ENCODE peak calls at places on chromosomes 13 and 19, in five cellular contexts. K, Y, U, Z and A are unnamed samples.

GRCh38 chr13:36549771-36550170 is 117.5 kb downstream of the CCNA1 start:
- DNase-seq in U (peak; percentile 15), Z (no peak), Y (peak; percentile 33), K (peak; percentile 35), A (no peak)

GRCh38 chr13:77779461-77780272 is 82.2 kb downstream of the SLAIN1 start:
- DNase-seq in U (peak; percentile 33), K (peak; percentile 31), Z (no peak), Y (peak; percentile 10), A (no peak)

GRCh38 chr13:111893607-111894443 is 173.1 kb upstream of the SOX1 start:
- DNase-seq in Z (no peak), U (peak; percentile 45), K (no peak), Y (no peak), A (no peak)

GRCh38 chr13:37701972-37702371 is 103.4 kb upstream of the POSTN start:
- DNase-seq in Y (no peak), U (no peak), Z (no peak), K (no peak), A (peak; percentile 19)

GRCh38 chr19:48102870-48103751 is 7.5 kb downstream of the PLA2G4C start:
- DNase-seq in Z (no peak), Y (peak; percentile 61), U (peak; percentile 56), K (no peak), A (no peak)

GRCh38 chr13:32737111-32737571 is 150.9 kb downstream of the PDS5B start:
- DNase-seq in U (no peak), K (no peak), Y (no peak), Z (no peak), A (no peak)

GRCh38 chr13:23159587-23160240 is 21.1 kb upstream of the SGCG start:
- DNase-seq in Y (no peak), Z (no peak), U (no peak), K (no peak), A (no peak)

GRCh38 chr19:3958836-3959765 is 11.8 kb downstream of the DAPK3 start:
- DNase-seq in U (no peak), Z (no peak), Y (no peak), K (peak; percentile 10), A (no peak)

GRCh38 chr13:22625691-22626090 is 555.1 kb upstream of the SGCG start:
- DNase-seq in U (no peak), Y (no peak), K (no peak), Z (no peak), A (no peak)

GRCh38 chr19:40380199-40381037 is 9.6 kb downstream of the HIPK4 start:
- DNase-seq in Y (no peak), K (no peak), U (no peak), Z (no peak), A (no peak)

GRCh38 chr19:15421726-15422260 is 3.0 kb upstream of the AKAP8L start:
- DNase-seq in K (peak; percentile 72), Z (peak; percentile 70), Y (no peak), U (no peak), A (no peak)
- H3K27ac ChIP-seq in K (peak overlapping the region; percentile 37), Z (peak overlapping the region; percentile 65), Y (no peak overlapping the region), U (no peak overlapping the region), A (no peak overlapping the region)

DNA sequence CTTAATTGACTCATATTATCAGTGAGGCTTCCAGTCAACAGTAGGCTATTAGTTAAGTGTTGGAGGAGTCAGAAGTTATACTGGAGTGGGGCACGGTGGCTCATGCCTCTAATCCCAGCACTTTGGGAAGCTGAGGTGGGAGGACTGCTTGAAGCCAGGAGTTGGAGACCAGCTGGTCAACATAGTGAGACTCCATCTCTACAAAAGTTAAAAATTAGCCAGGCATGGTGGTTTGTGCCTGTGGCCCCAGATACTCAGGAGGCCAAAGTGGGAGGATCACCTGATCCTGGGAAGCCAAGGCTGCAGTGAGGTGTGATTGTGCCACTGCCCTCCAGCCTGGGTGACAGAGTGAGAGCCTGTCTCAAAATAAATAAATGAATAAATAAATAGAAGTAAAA is 53.2 kb downstream of the COMP start:
- DNase-seq in Y (peak; percentile 55), U (no peak), K (no peak), Z (no peak), A (no peak)
- H3K27ac ChIP-seq in Y (peak overlapping the region; percentile 93), U (no peak overlapping the region), K (no peak overlapping the region), Z (no peak overlapping the region), A (no peak overlapping the region)

GRCh38 chr19:2613507-2614295 is 88.8 kb downstream of the GNG7 start:
- DNase-seq in Z (no peak), Y (peak; percentile 26), U (no peak), K (no peak), A (no peak)
- H3K27ac ChIP-seq in Z (no peak overlapping the region), Y (no peak overlapping the region), U (no peak overlapping the region), K (no peak overlapping the region), A (no peak overlapping the region)

GRCh38 chr13:98273067-98273823 is 96.2 kb upstream of the RNF113B start:
- DNase-seq in Z (no peak), U (no peak), Y (no peak), K (no peak), A (no peak)
- H3K27ac ChIP-seq in Z (no peak overlapping the region), U (peak overlapping the region; percentile 70), Y (peak overlapping the region; percentile 6), K (no peak overlapping the region), A (no peak overlapping the region)

DNA sequence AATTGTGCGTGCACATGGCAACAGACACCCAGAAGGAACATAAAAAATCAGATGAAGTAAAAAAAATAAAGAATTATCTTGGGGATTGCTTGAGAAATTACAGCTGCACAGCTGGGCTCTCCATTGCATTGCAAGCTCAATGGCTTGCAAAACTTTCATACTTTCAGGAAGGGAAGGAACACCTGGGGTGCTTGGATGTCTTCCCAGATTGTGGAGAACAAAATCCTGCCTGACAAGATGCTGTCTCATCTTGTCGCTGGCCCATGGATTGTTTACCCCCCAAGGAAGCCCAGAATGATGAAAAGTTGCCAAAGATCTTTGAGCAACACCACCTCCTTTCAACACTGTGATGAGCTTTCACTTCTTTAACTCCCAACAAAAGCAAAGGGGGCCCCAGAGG is 11.0 kb upstream of the CASP14 start:
- DNase-seq in Z (no peak), Y (no peak), K (no peak), U (no peak), A (peak; percentile 16)
- H3K27ac ChIP-seq in Z (no peak overlapping the region), Y (no peak overlapping the region), K (no peak overlapping the region), U (no peak overlapping the region), A (no peak overlapping the region)

GRCh38 chr13:109873351-109874123 is 87.2 kb upstream of the IRS2 start:
- DNase-seq in U (no peak), Z (no peak), K (no peak), Y (no peak), A (no peak)
- H3K27ac ChIP-seq in U (no peak overlapping the region), Z (no peak overlapping the region), K (no peak overlapping the region), Y (no peak overlapping the region), A (no peak overlapping the region)

DNA sequence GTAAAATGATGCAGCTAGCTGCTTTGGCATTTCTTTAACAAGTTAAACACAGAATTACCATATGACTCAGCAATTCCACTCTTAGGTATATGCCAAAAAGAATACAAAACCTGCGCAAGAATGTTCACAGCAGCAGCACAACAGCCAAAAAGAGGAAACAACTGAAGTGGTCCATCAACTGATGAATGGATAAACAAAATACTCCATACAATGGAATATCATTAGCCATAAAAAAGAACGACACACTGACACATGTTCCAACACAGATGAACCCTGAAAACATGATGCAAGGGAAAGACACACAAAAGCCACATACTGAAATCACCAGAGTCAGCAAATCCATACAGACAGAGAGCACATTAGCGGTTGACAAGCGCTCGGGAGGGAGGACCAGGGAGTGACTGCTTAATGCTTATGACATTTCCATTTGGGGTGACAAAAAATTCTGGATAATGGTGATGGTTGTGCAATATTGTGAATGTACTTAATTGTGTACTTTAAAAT is 3.0 kb downstream of the PCID2 start:
- DNase-seq in U (no peak), K (no peak), Z (no peak), Y (no peak), A (no peak)
- H3K27ac ChIP-seq in U (no peak overlapping the region), K (no peak overlapping the region), Z (no peak overlapping the region), Y (no peak overlapping the region), A (no peak overlapping the region)

GRCh38 chr13:109026266-109026665 is 396.9 kb downstream of the MYO16 start:
- DNase-seq in Y (no peak), K (no peak), U (no peak), Z (no peak), A (no peak)

GRCh38 chr13:109028626-109029025 is 399.2 kb downstream of the MYO16 start:
- DNase-seq in Z (no peak), U (no peak), Y (no peak), K (no peak), A (no peak)
- H3K27ac ChIP-seq in Z (no peak overlapping the region), U (no peak overlapping the region), Y (no peak overlapping the region), K (no peak overlapping the region), A (no peak overlapping the region)

GRCh38 chr19:19062454-19063182 is 1.2 kb upstream of the SLC25A42 start:
- DNase-seq in Z (no peak), K (no peak), Y (no peak), U (no peak), A (no peak)
- H3K27ac ChIP-seq in Z (peak overlapping the region; percentile 72), K (peak overlapping the region; percentile 81), Y (peak overlapping the region; percentile 61), U (no peak overlapping the region), A (peak overlapping the region; percentile 69)

GRCh38 chr19:28314771-28315170 is 898.2 kb downstream of the UQCRFS1 start:
- DNase-seq in Z (no peak), Y (no peak), K (no peak), U (no peak), A (no peak)

GRCh38 chr19:28309072-28309471 is 903.9 kb downstream of the UQCRFS1 start:
- DNase-seq in U (no peak), Z (no peak), K (no peak), Y (no peak), A (no peak)

GRCh38 chr19:28313633-28314032 is 899.3 kb downstream of the UQCRFS1 start:
- DNase-seq in K (peak; percentile 46), U (no peak), Z (peak; percentile 28), Y (no peak), A (no peak)

GRCh38 chr19:28316464-28316863 is 896.5 kb downstream of the UQCRFS1 start:
- DNase-seq in Y (no peak), Z (no peak), U (no peak), K (no peak), A (no peak)

GRCh38 chr19:28312269-28312668 is 900.7 kb downstream of the UQCRFS1 start:
- DNase-seq in U (no peak), Z (no peak), Y (no peak), K (no peak), A (no peak)
- H3K27ac ChIP-seq in U (no peak overlapping the region), Z (no peak overlapping the region), Y (no peak overlapping the region), K (no peak overlapping the region), A (no peak overlapping the region)